ENCODE peak calls at places on chromosome 19, in ten cellular contexts. One of them, this sample, is unnamed.

GRCh38 chr19:38042132-38042531 is 135.1 kb downstream of the SIPA1L3 start:
- DNase-seq in caudate nucleus: no peak
- DNase-seq in non-pigmented ciliary epithelial cell: no peak
- DNase-seq in GM04504: no peak
- DNase-seq in DMS 273 treated with DMSO at 0.1 percent for 48 hours: no peak
- DNase-seq in NCI-H748 treated with DMSO at 0.1 percent for 48 hours: no peak
- DNase-seq in Peyer's patch: no peak
- DNase-seq in NAMALWA: no peak
- DNase-seq in activated T-cell treated with anti-CD3 and anti-CD28 coated beads, Interleukin-2, amount 50 U/mL, for 72 hours: no peak
- DNase-seq in hepatic stellate cell: no peak
- DNase-seq in this sample: no peak

GRCh38 chr19:23481043-23481442 is 85.8 kb upstream of the ZNF91 start:
- DNase-seq in caudate nucleus: no peak
- DNase-seq in non-pigmented ciliary epithelial cell: no peak
- DNase-seq in GM04504: no peak
- DNase-seq in DMS 273 treated with DMSO at 0.1 percent for 48 hours: no peak
- DNase-seq in NCI-H748 treated with DMSO at 0.1 percent for 48 hours: no peak
- DNase-seq in Peyer's patch: no peak
- DNase-seq in NAMALWA: no peak
- DNase-seq in activated T-cell treated with anti-CD3 and anti-CD28 coated beads, Interleukin-2, amount 50 U/mL, for 72 hours: no peak
- DNase-seq in hepatic stellate cell: no peak
- DNase-seq in this sample: no peak

GRCh38 chr19:4016486-4016885 is 8.9 kb downstream of the PIAS4 start:
- DNase-seq in caudate nucleus: peak
- DNase-seq in non-pigmented ciliary epithelial cell: no peak
- DNase-seq in GM04504: no peak
- DNase-seq in DMS 273 treated with DMSO at 0.1 percent for 48 hours: no peak
- DNase-seq in NCI-H748 treated with DMSO at 0.1 percent for 48 hours: no peak
- DNase-seq in Peyer's patch: no peak
- DNase-seq in NAMALWA: no peak
- DNase-seq in activated T-cell treated with anti-CD3 and anti-CD28 coated beads, Interleukin-2, amount 50 U/mL, for 72 hours: no peak
- DNase-seq in hepatic stellate cell: no peak
- DNase-seq in this sample: no peak

GRCh38 chr19:35332817-35333216 is 3.8 kb downstream of the CD22 start:
- DNase-seq in caudate nucleus: no peak
- DNase-seq in non-pigmented ciliary epithelial cell: no peak
- DNase-seq in GM04504: no peak
- DNase-seq in DMS 273 treated with DMSO at 0.1 percent for 48 hours: no peak
- DNase-seq in NCI-H748 treated with DMSO at 0.1 percent for 48 hours: no peak
- DNase-seq in Peyer's patch: no peak
- DNase-seq in NAMALWA: no peak
- DNase-seq in activated T-cell treated with anti-CD3 and anti-CD28 coated beads, Interleukin-2, amount 50 U/mL, for 72 hours: peak
- DNase-seq in hepatic stellate cell: no peak
- DNase-seq in this sample: no peak

GRCh38 chr19:45098521-45099464 is 5.8 kb downstream of the PPP1R37 start:
- DNase-seq in caudate nucleus: peak
- DNase-seq in non-pigmented ciliary epithelial cell: no peak
- DNase-seq in GM04504: no peak
- DNase-seq in DMS 273 treated with DMSO at 0.1 percent for 48 hours: no peak
- DNase-seq in NCI-H748 treated with DMSO at 0.1 percent for 48 hours: no peak
- DNase-seq in Peyer's patch: no peak
- DNase-seq in NAMALWA: no peak
- DNase-seq in activated T-cell treated with anti-CD3 and anti-CD28 coated beads, Interleukin-2, amount 50 U/mL, for 72 hours: no peak
- DNase-seq in hepatic stellate cell: no peak
- DNase-seq in this sample: peak

GRCh38 chr19:3507371-3508120 is 1.4 kb downstream of the FZR1 start:
- DNase-seq in caudate nucleus: no peak
- DNase-seq in non-pigmented ciliary epithelial cell: no peak
- DNase-seq in GM04504: no peak
- DNase-seq in DMS 273 treated with DMSO at 0.1 percent for 48 hours: no peak
- DNase-seq in NCI-H748 treated with DMSO at 0.1 percent for 48 hours: no peak
- DNase-seq in Peyer's patch: no peak
- DNase-seq in NAMALWA: no peak
- DNase-seq in activated T-cell treated with anti-CD3 and anti-CD28 coated beads, Interleukin-2, amount 50 U/mL, for 72 hours: peak
- DNase-seq in hepatic stellate cell: no peak
- DNase-seq in this sample: no peak

GRCh38 chr19:6668696-6669095 is 1.3 kb downstream of the TNFSF14 start:
- DNase-seq in caudate nucleus: no peak
- DNase-seq in non-pigmented ciliary epithelial cell: no peak
- DNase-seq in GM04504: no peak
- DNase-seq in DMS 273 treated with DMSO at 0.1 percent for 48 hours: no peak
- DNase-seq in NCI-H748 treated with DMSO at 0.1 percent for 48 hours: no peak
- DNase-seq in Peyer's patch: no peak
- DNase-seq in NAMALWA: no peak
- DNase-seq in activated T-cell treated with anti-CD3 and anti-CD28 coated beads, Interleukin-2, amount 50 U/mL, for 72 hours: peak
- DNase-seq in hepatic stellate cell: no peak
- DNase-seq in this sample: no peak

GRCh38 chr19:16527971-16528521 is 14.2 kb downstream of the CHERP start:
- DNase-seq in caudate nucleus: no peak
- DNase-seq in non-pigmented ciliary epithelial cell: no peak
- DNase-seq in GM04504: no peak
- DNase-seq in DMS 273 treated with DMSO at 0.1 percent for 48 hours: no peak
- DNase-seq in NCI-H748 treated with DMSO at 0.1 percent for 48 hours: no peak
- DNase-seq in Peyer's patch: peak
- DNase-seq in NAMALWA: peak
- DNase-seq in activated T-cell treated with anti-CD3 and anti-CD28 coated beads, Interleukin-2, amount 50 U/mL, for 72 hours: peak
- DNase-seq in hepatic stellate cell: no peak
- DNase-seq in this sample: no peak

GRCh38 chr19:3178377-3178972 is at the start of gene S1PR4:
- DNase-seq in caudate nucleus: no peak
- DNase-seq in non-pigmented ciliary epithelial cell: no peak
- DNase-seq in GM04504: no peak
- DNase-seq in DMS 273 treated with DMSO at 0.1 percent for 48 hours: no peak
- DNase-seq in NCI-H748 treated with DMSO at 0.1 percent for 48 hours: no peak
- DNase-seq in Peyer's patch: peak
- DNase-seq in NAMALWA: peak
- DNase-seq in activated T-cell treated with anti-CD3 and anti-CD28 coated beads, Interleukin-2, amount 50 U/mL, for 72 hours: peak
- DNase-seq in hepatic stellate cell: no peak
- DNase-seq in this sample: no peak

GRCh38 chr19:42279902-42280760 is 11.1 kb downstream of the CIC start:
- DNase-seq in caudate nucleus: peak
- DNase-seq in non-pigmented ciliary epithelial cell: no peak
- DNase-seq in GM04504: no peak
- DNase-seq in DMS 273 treated with DMSO at 0.1 percent for 48 hours: peak
- DNase-seq in NCI-H748 treated with DMSO at 0.1 percent for 48 hours: peak
- DNase-seq in Peyer's patch: peak
- DNase-seq in NAMALWA: peak
- DNase-seq in activated T-cell treated with anti-CD3 and anti-CD28 coated beads, Interleukin-2, amount 50 U/mL, for 72 hours: peak
- DNase-seq in hepatic stellate cell: peak
- DNase-seq in this sample: peak

GRCh38 chr19:52923782-52924593 is 760 bp upstream of the ZNF888 start:
- DNase-seq in caudate nucleus: no peak
- DNase-seq in non-pigmented ciliary epithelial cell: no peak
- DNase-seq in GM04504: no peak
- DNase-seq in DMS 273 treated with DMSO at 0.1 percent for 48 hours: no peak
- DNase-seq in NCI-H748 treated with DMSO at 0.1 percent for 48 hours: no peak
- DNase-seq in Peyer's patch: no peak
- DNase-seq in NAMALWA: no peak
- DNase-seq in activated T-cell treated with anti-CD3 and anti-CD28 coated beads, Interleukin-2, amount 50 U/mL, for 72 hours: no peak
- DNase-seq in hepatic stellate cell: no peak
- DNase-seq in this sample: no peak

GRCh38 chr19:38062959-38063786 is 156.2 kb downstream of the SIPA1L3 start:
- DNase-seq in caudate nucleus: no peak
- DNase-seq in non-pigmented ciliary epithelial cell: no peak
- DNase-seq in GM04504: no peak
- DNase-seq in DMS 273 treated with DMSO at 0.1 percent for 48 hours: peak
- DNase-seq in NCI-H748 treated with DMSO at 0.1 percent for 48 hours: peak
- DNase-seq in Peyer's patch: no peak
- DNase-seq in NAMALWA: no peak
- DNase-seq in activated T-cell treated with anti-CD3 and anti-CD28 coated beads, Interleukin-2, amount 50 U/mL, for 72 hours: no peak
- DNase-seq in hepatic stellate cell: no peak
- DNase-seq in this sample: no peak

GRCh38 chr19:33005440-33005839 is 33.4 kb downstream of the FAAP24 start:
- DNase-seq in caudate nucleus: no peak
- DNase-seq in non-pigmented ciliary epithelial cell: no peak
- DNase-seq in GM04504: no peak
- DNase-seq in DMS 273 treated with DMSO at 0.1 percent for 48 hours: no peak
- DNase-seq in NCI-H748 treated with DMSO at 0.1 percent for 48 hours: peak
- DNase-seq in Peyer's patch: no peak
- DNase-seq in NAMALWA: no peak
- DNase-seq in activated T-cell treated with anti-CD3 and anti-CD28 coated beads, Interleukin-2, amount 50 U/mL, for 72 hours: no peak
- DNase-seq in hepatic stellate cell: no peak
- DNase-seq in this sample: no peak

GRCh38 chr19:55319786-55320185 is 5.4 kb downstream of the TMEM150B start:
- DNase-seq in caudate nucleus: peak
- DNase-seq in non-pigmented ciliary epithelial cell: no peak
- DNase-seq in GM04504: no peak
- DNase-seq in DMS 273 treated with DMSO at 0.1 percent for 48 hours: no peak
- DNase-seq in NCI-H748 treated with DMSO at 0.1 percent for 48 hours: no peak
- DNase-seq in Peyer's patch: no peak
- DNase-seq in NAMALWA: peak
- DNase-seq in activated T-cell treated with anti-CD3 and anti-CD28 coated beads, Interleukin-2, amount 50 U/mL, for 72 hours: no peak
- DNase-seq in hepatic stellate cell: peak
- DNase-seq in this sample: no peak

GRCh38 chr19:18415177-18415867 is 3.9 kb upstream of the SSBP4 start:
- DNase-seq in caudate nucleus: no peak
- DNase-seq in non-pigmented ciliary epithelial cell: no peak
- DNase-seq in GM04504: peak
- DNase-seq in DMS 273 treated with DMSO at 0.1 percent for 48 hours: no peak
- DNase-seq in NCI-H748 treated with DMSO at 0.1 percent for 48 hours: no peak
- DNase-seq in Peyer's patch: peak
- DNase-seq in NAMALWA: no peak
- DNase-seq in activated T-cell treated with anti-CD3 and anti-CD28 coated beads, Interleukin-2, amount 50 U/mL, for 72 hours: no peak
- DNase-seq in hepatic stellate cell: peak
- DNase-seq in this sample: no peak

GRCh38 chr19:38990949-38991697 is 15.6 kb upstream of the FBXO17 start:
- DNase-seq in caudate nucleus: no peak
- DNase-seq in non-pigmented ciliary epithelial cell: no peak
- DNase-seq in GM04504: no peak
- DNase-seq in DMS 273 treated with DMSO at 0.1 percent for 48 hours: no peak
- DNase-seq in NCI-H748 treated with DMSO at 0.1 percent for 48 hours: no peak
- DNase-seq in Peyer's patch: no peak
- DNase-seq in NAMALWA: no peak
- DNase-seq in activated T-cell treated with anti-CD3 and anti-CD28 coated beads, Interleukin-2, amount 50 U/mL, for 72 hours: no peak
- DNase-seq in hepatic stellate cell: no peak
- DNase-seq in this sample: no peak

GRCh38 chr19:7921302-7921954 is 1.3 kb downstream of the SNAPC2 start:
- DNase-seq in caudate nucleus: no peak
- DNase-seq in non-pigmented ciliary epithelial cell: no peak
- DNase-seq in GM04504: no peak
- DNase-seq in DMS 273 treated with DMSO at 0.1 percent for 48 hours: no peak
- DNase-seq in NCI-H748 treated with DMSO at 0.1 percent for 48 hours: no peak
- DNase-seq in Peyer's patch: no peak
- DNase-seq in NAMALWA: no peak
- DNase-seq in activated T-cell treated with anti-CD3 and anti-CD28 coated beads, Interleukin-2, amount 50 U/mL, for 72 hours: no peak
- DNase-seq in hepatic stellate cell: no peak
- DNase-seq in this sample: no peak

GRCh38 chr19:2989236-2989946 is 12.0 kb downstream of the TLE6 start:
- DNase-seq in caudate nucleus: no peak
- DNase-seq in non-pigmented ciliary epithelial cell: no peak
- DNase-seq in GM04504: no peak
- DNase-seq in DMS 273 treated with DMSO at 0.1 percent for 48 hours: no peak
- DNase-seq in NCI-H748 treated with DMSO at 0.1 percent for 48 hours: no peak
- DNase-seq in Peyer's patch: no peak
- DNase-seq in NAMALWA: no peak
- DNase-seq in activated T-cell treated with anti-CD3 and anti-CD28 coated beads, Interleukin-2, amount 50 U/mL, for 72 hours: no peak
- DNase-seq in hepatic stellate cell: no peak
- DNase-seq in this sample: no peak

GRCh38 chr19:46546194-46546896 is 50.7 kb upstream of the PNMA8B start:
- DNase-seq in caudate nucleus: no peak
- DNase-seq in non-pigmented ciliary epithelial cell: no peak
- DNase-seq in GM04504: no peak
- DNase-seq in DMS 273 treated with DMSO at 0.1 percent for 48 hours: peak
- DNase-seq in NCI-H748 treated with DMSO at 0.1 percent for 48 hours: no peak
- DNase-seq in Peyer's patch: no peak
- DNase-seq in NAMALWA: peak
- DNase-seq in activated T-cell treated with anti-CD3 and anti-CD28 coated beads, Interleukin-2, amount 50 U/mL, for 72 hours: peak
- DNase-seq in hepatic stellate cell: no peak
- DNase-seq in this sample: no peak

GRCh38 chr19:33740811-33741396 is 55.8 kb upstream of the KCTD15 start:
- DNase-seq in caudate nucleus: no peak
- DNase-seq in non-pigmented ciliary epithelial cell: no peak
- DNase-seq in GM04504: peak
- DNase-seq in DMS 273 treated with DMSO at 0.1 percent for 48 hours: no peak
- DNase-seq in NCI-H748 treated with DMSO at 0.1 percent for 48 hours: no peak
- DNase-seq in Peyer's patch: no peak
- DNase-seq in NAMALWA: peak
- DNase-seq in activated T-cell treated with anti-CD3 and anti-CD28 coated beads, Interleukin-2, amount 50 U/mL, for 72 hours: peak
- DNase-seq in hepatic stellate cell: no peak
- DNase-seq in this sample: no peak

GRCh38 chr19:1093330-1093729 is 1.8 kb downstream of the POLR2E start:
- DNase-seq in caudate nucleus: no peak
- DNase-seq in non-pigmented ciliary epithelial cell: no peak
- DNase-seq in GM04504: no peak
- DNase-seq in DMS 273 treated with DMSO at 0.1 percent for 48 hours: no peak
- DNase-seq in NCI-H748 treated with DMSO at 0.1 percent for 48 hours: no peak
- DNase-seq in Peyer's patch: no peak
- DNase-seq in NAMALWA: no peak
- DNase-seq in activated T-cell treated with anti-CD3 and anti-CD28 coated beads, Interleukin-2, amount 50 U/mL, for 72 hours: no peak
- DNase-seq in hepatic stellate cell: no peak
- DNase-seq in this sample: no peak

GRCh38 chr19:16121141-16121540 is 9.5 kb downstream of the RAB8A start:
- DNase-seq in caudate nucleus: no peak
- DNase-seq in non-pigmented ciliary epithelial cell: no peak
- DNase-seq in GM04504: no peak
- DNase-seq in DMS 273 treated with DMSO at 0.1 percent for 48 hours: no peak
- DNase-seq in NCI-H748 treated with DMSO at 0.1 percent for 48 hours: no peak
- DNase-seq in Peyer's patch: no peak
- DNase-seq in NAMALWA: no peak
- DNase-seq in activated T-cell treated with anti-CD3 and anti-CD28 coated beads, Interleukin-2, amount 50 U/mL, for 72 hours: no peak
- DNase-seq in hepatic stellate cell: no peak
- DNase-seq in this sample: no peak

GRCh38 chr19:40799558-40800338 is 757 bp downstream of the EGLN2 start:
- DNase-seq in caudate nucleus: no peak
- DNase-seq in non-pigmented ciliary epithelial cell: no peak
- DNase-seq in GM04504: no peak
- DNase-seq in DMS 273 treated with DMSO at 0.1 percent for 48 hours: no peak
- DNase-seq in NCI-H748 treated with DMSO at 0.1 percent for 48 hours: no peak
- DNase-seq in Peyer's patch: peak
- DNase-seq in NAMALWA: peak
- DNase-seq in activated T-cell treated with anti-CD3 and anti-CD28 coated beads, Interleukin-2, amount 50 U/mL, for 72 hours: peak
- DNase-seq in hepatic stellate cell: peak
- DNase-seq in this sample: no peak